ENCODE peak calls at places on chromosomes 2 and 18, in six cellular contexts. X is amygdala, A is NCI-H1105 treated with DMSO at 0.1 percent for 48 hours, N is kidney epithelial cell, R is H54, G is H9. O is an unnamed sample.

GRCh38 chr2:30178618-30179404 is 32.0 kb downstream of the YPEL5 start:
- DNase-seq in X (no peak), A (no peak), N (no peak), R (no peak), G (no peak), O (peak; percentile 20)

GRCh38 chr2:44342854-44343253 is 18.4 kb downstream of the PREPL start:
- DNase-seq in X (no peak), A (peak; percentile 51), N (no peak), R (no peak), G (no peak), O (no peak)

GRCh38 chr2:186771395-186771794 is 77.5 kb downstream of the FAM171B start:
- DNase-seq in X (no peak), A (no peak), N (no peak), R (no peak), G (no peak), O (no peak)

GRCh38 chr2:216565946-216566345 is 67.3 kb upstream of the IGFBP2 start:
- DNase-seq in X (no peak), A (no peak), N (no peak), R (no peak), G (no peak), O (no peak)

GRCh38 chr2:43086451-43087221 is 139.8 kb downstream of the ZFP36L2 start:
- DNase-seq in X (no peak), A (no peak), N (peak; percentile 98), R (peak; percentile 94), G (no peak), O (peak; percentile 82)

GRCh38 chr2:134736167-134736885 is 17.5 kb upstream of the TMEM163 start:
- DNase-seq in X (no peak), A (no peak), N (peak; percentile 82), R (peak; percentile 64), G (peak; percentile 45), O (no peak)

GRCh38 chr2:160372585-160372984 is 121.0 kb downstream of the RBMS1 start:
- DNase-seq in X (no peak), A (no peak), N (no peak), R (no peak), G (no peak), O (no peak)

GRCh38 chr2:109009920-109010610 is 21.0 kb upstream of the EDAR start:
- DNase-seq in X (no peak), A (no peak), N (no peak), R (no peak), G (no peak), O (no peak)

GRCh38 chr2:108403494-108403893 is 25.7 kb downstream of the SULT1C4 start:
- DNase-seq in X (no peak), A (no peak), N (peak; percentile 42), R (no peak), G (peak; percentile 95), O (peak; percentile 37)

GRCh38 chr2:216351172-216351925 is 20.9 kb downstream of the MARCHF4 start:
- DNase-seq in X (no peak), A (no peak), N (no peak), R (no peak), G (no peak), O (no peak)

GRCh38 chr18:63980027-63980426 is 10.1 kb downstream of the SERPINB8 start:
- DNase-seq in X (no peak), A (no peak), N (no peak), R (no peak), G (no peak), O (no peak)

GRCh38 chr2:207264310-207264709 is 98.6 kb upstream of the KLF7 start:
- DNase-seq in X (no peak), A (no peak), N (no peak), R (no peak), G (no peak), O (no peak)

GRCh38 chr18:59488899-59489298 is 129.8 kb upstream of the LMAN1 start:
- DNase-seq in X (no peak), A (no peak), N (no peak), R (no peak), G (no peak), O (no peak)

GRCh38 chr2:62435720-62436119 is 70.3 kb downstream of the TMEM17 start:
- DNase-seq in X (no peak), A (no peak), N (no peak), R (no peak), G (no peak), O (no peak)

GRCh38 chr2:33000986-33001385 is 54.2 kb downstream of the LTBP1 start:
- DNase-seq in X (no peak), A (no peak), N (no peak), R (no peak), G (no peak), O (no peak)

GRCh38 chr2:101064868-101065549 is 62.9 kb downstream of the RPL31 start:
- DNase-seq in X (no peak), A (no peak), N (peak; percentile 76), R (peak; percentile 53), G (no peak), O (peak; percentile 30)

GRCh38 chr2:208049441-208049840 is 24.1 kb upstream of the PLEKHM3 start:
- DNase-seq in X (no peak), A (no peak), N (no peak), R (no peak), G (no peak), O (no peak)

GRCh38 chr2:190879474-190880373 is 897 bp upstream of the GLS start:
- DNase-seq in X (no peak), A (no peak), N (no peak), R (no peak), G (no peak), O (no peak)

GRCh38 chr2:127623388-127624320 is 22.3 kb upstream of the GPR17 start:
- DNase-seq in X (no peak), A (no peak), N (no peak), R (peak; percentile 62), G (peak; percentile 23), O (no peak)

GRCh38 chr18:23950644-23951043 is 63.9 kb upstream of the TTC39C start:
- DNase-seq in X (no peak), A (no peak), N (no peak), R (no peak), G (no peak), O (no peak)

GRCh38 chr2:11366326-11366741 is 21.9 kb upstream of the ROCK2 start:
- DNase-seq in X (no peak), A (no peak), N (no peak), R (no peak), G (no peak), O (no peak)

GRCh38 chr2:201450910-201451329 is 338 bp downstream of the TRAK2 start:
- DNase-seq in X (no peak), A (peak; percentile 49), N (no peak), R (no peak), G (no peak), O (no peak)

GRCh38 chr2:1585635-1586034 is 158.7 kb downstream of the PXDN start:
- DNase-seq in X (no peak), A (no peak), N (no peak), R (no peak), G (no peak), O (no peak)

GRCh38 chr18:54250846-54251251 is 18.5 kb upstream of the POLI start:
- DNase-seq in X (no peak), A (no peak), N (no peak), R (no peak), G (no peak), O (no peak)

GRCh38 chr2:8885449-8886196 is 48.2 kb upstream of the KIDINS220 start:
- DNase-seq in X (no peak), A (no peak), N (no peak), R (no peak), G (no peak), O (no peak)

GRCh38 chr2:129720360-129720759 is 259.1 kb upstream of the RAB6C start:
- DNase-seq in X (no peak), A (no peak), N (no peak), R (no peak), G (no peak), O (no peak)

GRCh38 chr2:188909036-188909435 is 65.1 kb upstream of the COL3A1 start:
- DNase-seq in X (no peak), A (no peak), N (no peak), R (no peak), G (no peak), O (no peak)

GRCh38 chr2:179201884-179202283 is 62.7 kb downstream of the SESTD1 start:
- DNase-seq in X (no peak), A (no peak), N (no peak), R (no peak), G (no peak), O (no peak)